ENCODE peak calls at places on chromosomes 6 and 20, in five cellular contexts. H, U, J, A and L are unnamed samples.

GRCh38 chr6:93989630-93990029 is 570.3 kb upstream of the EPHA7 start:
- DNase-seq in A (no peak), H (no peak), U (no peak), J (no peak), L (no peak)

GRCh38 chr6:1577146-1577680 is 32.5 kb upstream of the FOXC1 start:
- DNase-seq in J (no peak), H (no peak), A (no peak), U (no peak), L (no peak)

GRCh38 chr20:23295934-23296333 is 54.7 kb upstream of the NXT1 start:
- DNase-seq in H (no peak), U (no peak), A (no peak), J (no peak), L (no peak)

GRCh38 chr20:44900231-44900854 is 9.5 kb upstream of the PABPC1L start:
- DNase-seq in H (no peak), A (no peak), J (no peak), U (no peak), L (no peak)

GRCh38 chr6:116370717-116371383 is at the start of gene DSE:
- DNase-seq in H (peak), A (peak), J (peak), U (peak), L (peak)

GRCh38 chr6:132587462-132587861 is 2.1 kb downstream of the TAAR5 start:
- DNase-seq in H (no peak), A (no peak), U (no peak), J (no peak), L (no peak)

GRCh38 chr6:88780714-88781389 is 182.6 kb downstream of the RNGTT start:
- DNase-seq in A (no peak), J (peak), H (no peak), U (peak), L (no peak)

GRCh38 chr20:6651561-6651960 is 115.9 kb upstream of the BMP2 start:
- DNase-seq in H (no peak), A (no peak), J (no peak), U (no peak), L (no peak)

GRCh38 chr6:72328775-72329174 is 293.1 kb upstream of the KCNQ5 start:
- DNase-seq in H (no peak), A (no peak), U (no peak), J (peak), L (no peak)

GRCh38 chr6:8830794-8831193 is 395.4 kb upstream of the SLC35B3 start:
- DNase-seq in H (no peak), U (no peak), J (no peak), A (no peak), L (no peak)

GRCh38 chr6:76250666-76251065 is 178.2 kb upstream of the IMPG1 start:
- DNase-seq in J (no peak), A (no peak), H (no peak), U (no peak), L (no peak)

GRCh38 chr6:113065606-113066005 is 718.5 kb downstream of the RFPL4B start:
- DNase-seq in H (no peak), U (no peak), A (no peak), J (peak), L (no peak)